ENCODE peak calls at places on chromosome 15, in four cellular contexts. R, N, O and A are unnamed samples.

GRCh38 chr15:77013786-77014136 is 18.8 kb downstream of the PSTPIP1 start:
- DNase-seq in N (no peak), O (no peak), R (no peak), A (no peak)

GRCh38 chr15:75176404-75176761 is 25.3 kb upstream of the C15orf39 start:
- DNase-seq in O (no peak), N (no peak), R (no peak), A (peak; percentile 54)

GRCh38 chr15:66721501-66721937 is 19.5 kb downstream of the SMAD6 start:
- DNase-seq in O (no peak), N (no peak), R (no peak), A (no peak)

GRCh38 chr15:47404877-47405276 is 312.4 kb upstream of the SEMA6D start:
- DNase-seq in O (peak; percentile 37), R (no peak), N (no peak), A (no peak)

GRCh38 chr15:101255615-101256350 is 3.9 kb upstream of the CHSY1 start:
- DNase-seq in R (no peak), N (no peak), O (no peak), A (peak; percentile 86)

GRCh38 chr15:43792761-43793493 is 807 bp downstream of the SERF2 start:
- DNase-seq in O (no peak), R (peak; percentile 12), N (no peak), A (peak; percentile 45)

GRCh38 chr15:87816811-87817210 is 439.7 kb downstream of the NTRK3 start:
- DNase-seq in O (no peak), R (no peak), N (no peak), A (peak; percentile 97)

GRCh38 chr15:96626936-96627577 is 296.6 kb downstream of the NR2F2 start:
- DNase-seq in R (no peak), O (no peak), N (no peak), A (no peak)

GRCh38 chr15:47484119-47484518 is 233.2 kb upstream of the SEMA6D start:
- DNase-seq in O (no peak), R (no peak), N (no peak), A (peak; percentile 7)

GRCh38 chr15:24075420-24076089 is 388.4 kb upstream of the NDN start:
- DNase-seq in O (no peak), N (no peak), R (no peak), A (no peak)

GRCh38 chr15:70199601-70200000 is 101.9 kb upstream of the TLE3 start:
- DNase-seq in O (no peak), R (no peak), N (no peak), A (no peak)

GRCh38 chr15:101325263-101326025 is 30.4 kb upstream of the SNRPA1 start:
- DNase-seq in R (no peak), O (peak; percentile 18), N (no peak), A (no peak)

GRCh38 chr15:51736069-51736468 is 1.4 kb downstream of the LYSMD2 start:
- DNase-seq in N (no peak), R (no peak), O (no peak), A (peak; percentile 38)

GRCh38 chr15:79195239-79195638 is 87.3 kb upstream of the ANKRD34C start:
- DNase-seq in O (no peak), R (no peak), N (no peak), A (no peak)

GRCh38 chr15:53611145-53611920 is 148.1 kb downstream of the WDR72 start:
- DNase-seq in R (no peak), N (no peak), O (no peak), A (peak; percentile 41)

GRCh38 chr15:24676431-24676830 is 856 bp downstream of the NPAP1 start:
- DNase-seq in O (peak; percentile 78), R (no peak), N (peak; percentile 75), A (no peak)

GRCh38 chr15:74543583-74543982 is 2.6 kb downstream of the ARID3B start:
- DNase-seq in N (no peak), O (no peak), R (no peak), A (no peak)

GRCh38 chr15:98580577-98580976 is 67.8 kb upstream of the IGF1R start:
- DNase-seq in R (no peak), O (no peak), N (no peak), A (peak; percentile 12)

GRCh38 chr15:57334257-57334656 is 42.0 kb upstream of the CGNL1 start:
- DNase-seq in N (no peak), O (no peak), R (no peak), A (peak; percentile 46)

GRCh38 chr15:78216276-78217229 is 17.8 kb downstream of the ACSBG1 start:
- DNase-seq in O (no peak), N (no peak), R (no peak), A (no peak)

GRCh38 chr15:50880651-50881114 is 27.8 kb upstream of the AP4E1 start:
- DNase-seq in R (no peak), O (no peak), N (no peak), A (peak; percentile 65)

GRCh38 chr15:77032647-77033416 is 37.9 kb downstream of the PSTPIP1 start:
- DNase-seq in N (peak; percentile 47), R (no peak), O (no peak), A (no peak)

GRCh38 chr15:69403611-69404010 is 10.5 kb upstream of the KIF23 start:
- DNase-seq in N (no peak), O (no peak), R (no peak), A (peak; percentile 81)

GRCh38 chr15:76625267-76625666 is 279.9 kb downstream of the SCAPER start:
- DNase-seq in R (no peak), N (no peak), O (peak; percentile 58), A (no peak)

GRCh38 chr15:90915216-90915807 is 12.2 kb downstream of the MAN2A2 start:
- DNase-seq in N (no peak), R (no peak), O (no peak), A (peak; percentile 40)

GRCh38 chr15:69988541-69989225 is 109.0 kb downstream of the TLE3 start:
- DNase-seq in N (no peak), O (no peak), R (no peak), A (no peak)

GRCh38 chr15:95300958-95301357 is 1029.5 kb upstream of the NR2F2 start:
- DNase-seq in N (no peak), O (no peak), R (no peak), A (peak; percentile 45)

GRCh38 chr15:63010920-63011693 is 31.4 kb upstream of the TPM1 start:
- DNase-seq in O (no peak), N (no peak), R (no peak), A (no peak)

GRCh38 chr15:63012444-63012843 is 30.1 kb upstream of the TPM1 start:
- DNase-seq in R (no peak), N (no peak), O (no peak), A (no peak)

GRCh38 chr15:63006032-63006878 is 36.3 kb upstream of the TPM1 start:
- DNase-seq in N (no peak), O (no peak), R (no peak), A (peak; percentile 62)

GRCh38 chr15:63010386-63010785 is 32.2 kb upstream of the TPM1 start:
- DNase-seq in N (no peak), O (no peak), R (no peak), A (no peak)

GRCh38 chr15:63008333-63009049 is 34.1 kb upstream of the TPM1 start:
- DNase-seq in O (no peak), N (no peak), R (no peak), A (no peak)
- H2BK12ac ChIP-seq in O (no peak overlapping the region), N (no peak overlapping the region), R (no peak overlapping the region), A (no peak overlapping the region)

GRCh38 chr15:32853667-32854066 is 135.9 kb downstream of the GREM1 start:
- DNase-seq in R (no peak), O (peak; percentile 39), N (no peak), A (no peak)
- H3K18ac ChIP-seq in R (no peak overlapping the region), O (no peak overlapping the region), N (no peak overlapping the region), A (peak overlapping the region; percentile 41)

GRCh38 chr15:63186065-63186464 is 3.3 kb upstream of the RAB8B start:
- DNase-seq in O (no peak), N (no peak), R (no peak), A (peak; percentile 79)
- H2BK15ac ChIP-seq in O (no peak overlapping the region), N (no peak overlapping the region), R (no peak overlapping the region), A (no peak overlapping the region)

DNA sequence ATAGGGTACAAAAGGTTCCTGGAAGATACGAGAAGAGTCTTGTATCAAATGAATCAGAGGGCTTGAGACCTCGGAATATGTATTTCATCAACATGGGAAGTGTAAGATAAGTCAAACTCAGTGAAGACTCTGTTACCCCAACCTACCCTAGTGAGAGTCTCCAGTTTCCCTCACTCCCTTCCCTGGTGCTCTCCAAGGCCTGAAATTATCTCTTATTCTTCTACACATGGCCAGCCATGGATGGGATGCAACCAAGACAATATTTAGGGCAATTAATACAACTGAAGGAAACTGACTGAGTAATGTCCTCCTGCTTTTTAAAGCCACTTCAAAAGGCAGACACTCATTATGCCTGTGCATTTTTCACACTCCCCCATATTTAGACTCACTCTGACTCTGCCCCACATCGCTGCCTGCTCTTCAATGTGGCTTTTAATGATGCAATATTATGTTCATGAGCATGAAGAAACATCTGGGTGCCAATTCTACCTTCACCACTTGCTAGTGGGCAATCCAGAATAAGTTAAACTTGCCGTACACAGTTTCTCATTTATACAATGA is 137.1 kb upstream of the THBS1 start:
- DNase-seq in N (no peak), R (no peak), O (no peak), A (no peak)
- H2BK12ac ChIP-seq in N (no peak overlapping the region), R (no peak overlapping the region), O (no peak overlapping the region), A (no peak overlapping the region)

GRCh38 chr15:85672338-85673097 is 122.2 kb downstream of the KLHL25 start:
- DNase-seq in O (no peak), N (no peak), R (no peak), A (peak; percentile 28)

GRCh38 chr15:85661859-85662258 is 132.9 kb downstream of the KLHL25 start:
- DNase-seq in O (no peak), R (no peak), N (no peak), A (no peak)

GRCh38 chr15:85671156-85671555 is 123.6 kb downstream of the KLHL25 start:
- DNase-seq in O (no peak), N (no peak), R (no peak), A (peak; percentile 34)

GRCh38 chr15:85673326-85673725 is 121.4 kb downstream of the KLHL25 start:
- DNase-seq in O (no peak), R (no peak), N (no peak), A (peak; percentile 41)

GRCh38 chr15:85667491-85668424 is 127.0 kb downstream of the KLHL25 start:
- DNase-seq in R (no peak), N (no peak), O (no peak), A (peak; percentile 100)
- H3K18ac ChIP-seq in R (no peak overlapping the region), N (no peak overlapping the region), O (no peak overlapping the region), A (no peak overlapping the region)

DNA sequence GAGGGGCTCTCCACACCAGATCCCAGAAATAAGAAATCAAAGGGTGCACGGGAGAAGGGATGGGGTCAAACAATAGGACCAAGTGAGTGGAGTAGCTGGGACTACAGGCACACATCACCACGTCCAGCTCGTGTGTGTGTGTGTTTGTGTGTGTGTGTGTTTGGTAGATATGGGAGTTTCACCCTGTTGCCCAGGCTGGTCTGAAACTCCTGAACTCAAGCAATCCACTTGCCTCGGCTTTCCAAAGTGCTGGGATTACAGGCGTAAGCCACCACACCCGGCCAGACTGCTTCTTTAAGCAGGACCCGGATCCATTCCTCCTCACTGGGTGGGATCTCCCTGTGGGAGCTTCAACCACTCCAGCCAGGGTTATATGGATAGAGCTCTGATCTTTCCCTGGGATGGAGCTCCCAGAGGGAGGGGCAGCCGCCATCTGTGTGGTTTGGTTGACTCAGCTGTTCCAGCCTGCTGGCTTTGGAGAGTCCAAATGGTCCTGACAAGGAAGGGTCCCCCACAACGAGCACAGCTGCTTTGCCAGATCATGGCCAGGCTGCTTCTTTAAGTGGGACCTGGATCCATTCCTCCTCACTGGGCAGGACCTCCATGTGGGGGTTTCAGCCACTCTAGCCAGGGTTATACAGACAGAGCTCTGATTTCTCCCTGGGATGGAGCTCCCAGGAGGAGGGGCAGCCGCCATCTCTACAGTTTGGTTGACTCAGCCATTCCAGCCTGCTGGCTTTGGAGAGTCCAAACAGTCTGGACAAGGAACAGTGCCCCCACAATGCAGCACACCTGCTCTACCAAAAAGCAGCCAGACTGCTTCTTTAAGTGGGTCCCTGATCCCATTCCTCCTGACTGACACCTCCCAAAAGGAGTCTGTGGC is 9.1 kb upstream of the AVEN start:
- DNase-seq in N (no peak), O (no peak), R (no peak), A (peak; percentile 69)
- H2BK15ac ChIP-seq in N (peak overlapping the region; percentile 46), O (no peak overlapping the region), R (no peak overlapping the region), A (no peak overlapping the region)